ENCODE peak calls at places on chromosomes 4 and X, in ten cellular contexts. F is dermis microvascular lymphatic vessel endothelial cell; J is smooth muscle cell of the brain vasculature; W is KBM-7; D is T-helper 1 cell; P is HCT116; O is stimulated activated CD4-positive, alpha-beta T cell treated with anti-CD3 and anti-CD28 coated beads, Interleukin-2, amount 100 ng/mL, for 24 hours; X is fibroblast of the aortic adventitia; E is amniotic stem cell; G is brain microvascular endothelial cell. L is an unnamed sample.

GRCh38 chr4:123892368-123892961 is 495.9 kb downstream of the SPRY1 start:
- DNase-seq in F (no peak), J (no peak), W (no peak), D (no peak), P (no peak), O (no peak), X (no peak), E (no peak), G (no peak), L (no peak)

GRCh38 chr4:3268395-3269104 is 19.6 kb downstream of the MSANTD1 start:
- DNase-seq in F (no peak), J (no peak), W (no peak), D (no peak), P (no peak), O (no peak), X (no peak), E (no peak), G (no peak), L (no peak)

GRCh38 chr4:146643812-146644401 is 5.2 kb downstream of the POU4F2 start:
- DNase-seq in F (peak), J (no peak), W (peak), D (no peak), P (no peak), O (no peak), X (peak), E (no peak), G (no peak), L (no peak)

GRCh38 chr4:165384608-165385007 is 5.8 kb downstream of the CPE start:
- DNase-seq in F (no peak), J (peak), W (peak), D (no peak), P (no peak), O (no peak), X (peak), E (no peak), G (no peak), L (peak)

GRCh38 chrX:37958493-37959211 is 47.7 kb upstream of the SYTL5 start:
- DNase-seq in F (no peak), J (peak), W (no peak), D (no peak), P (no peak), O (no peak), X (peak), E (peak), G (peak), L (peak)

GRCh38 chr4:146916479-146917076 is 29.1 kb downstream of the TTC29 start:
- DNase-seq in F (peak), J (peak), W (peak), D (no peak), P (peak), O (no peak), X (peak), E (peak), G (peak), L (peak)

GRCh38 chr4:141339966-141340365 is 119.3 kb downstream of the ZNF330 start:
- DNase-seq in F (no peak), J (no peak), W (no peak), D (no peak), P (no peak), O (no peak), X (peak), E (no peak), G (no peak), L (no peak)

GRCh38 chrX:96791559-96791958 is 92.1 kb upstream of the RPA4 start:
- DNase-seq in F (no peak), J (no peak), W (no peak), D (no peak), P (no peak), O (no peak), X (peak), E (no peak), G (peak), L (peak)

GRCh38 chr4:26175016-26175786 is 145.6 kb upstream of the RBPJ start:
- DNase-seq in F (no peak), J (no peak), W (no peak), D (no peak), P (no peak), O (peak), X (no peak), E (no peak), G (no peak), L (no peak)

GRCh38 chrX:19906293-19906692 is 18.9 kb upstream of the SH3KBP1 start:
- DNase-seq in F (no peak), J (no peak), W (peak), D (no peak), P (no peak), O (no peak), X (no peak), E (no peak), G (no peak), L (no peak)

GRCh38 chrX:8044861-8045434 is 117.7 kb upstream of the PNPLA4 start:
- DNase-seq in F (no peak), J (no peak), W (no peak), D (no peak), P (no peak), O (no peak), X (no peak), E (no peak), G (peak), L (no peak)

GRCh38 chr4:182537031-182537617 is 293.9 kb downstream of the TENM3 start:
- DNase-seq in F (no peak), J (no peak), W (no peak), D (no peak), P (no peak), O (no peak), X (no peak), E (no peak), G (no peak), L (no peak)

GRCh38 chrX:20252392-20253231 is 14.1 kb downstream of the RPS6KA3 start:
- DNase-seq in F (peak), J (no peak), W (peak), D (peak), P (peak), O (peak), X (peak), E (peak), G (peak), L (peak)

GRCh38 chr4:151238477-151238876 is 38.5 kb upstream of the PRSS48 start:
- DNase-seq in F (no peak), J (no peak), W (no peak), D (no peak), P (no peak), O (no peak), X (peak), E (no peak), G (no peak), L (peak)

GRCh38 chrX:133151320-133151719 is 54.4 kb upstream of the USP26 start:
- DNase-seq in F (no peak), J (no peak), W (no peak), D (no peak), P (no peak), O (no peak), X (no peak), E (no peak), G (no peak), L (peak)

GRCh38 chrX:130523460-130524394 is 121.9 kb downstream of the RBMX2 start:
- DNase-seq in F (no peak), J (no peak), W (no peak), D (no peak), P (no peak), O (no peak), X (no peak), E (no peak), G (no peak), L (no peak)

GRCh38 chr4:114474401-114474800 is 124.2 kb upstream of the UGT8 start:
- DNase-seq in F (no peak), J (peak), W (no peak), D (no peak), P (no peak), O (no peak), X (no peak), E (no peak), G (peak), L (no peak)

GRCh38 chr4:137664416-137664815 is 132.1 kb upstream of the PCDH18 start:
- DNase-seq in F (no peak), J (no peak), W (no peak), D (no peak), P (no peak), O (no peak), X (no peak), E (no peak), G (no peak), L (no peak)

GRCh38 chrX:118207831-118208453 is 91.3 kb upstream of the KLHL13 start:
- DNase-seq in F (no peak), J (no peak), W (no peak), D (no peak), P (no peak), O (no peak), X (no peak), E (no peak), G (no peak), L (no peak)

GRCh38 chrX:49977319-49978090 is 55.1 kb downstream of the CLCN5 start:
- DNase-seq in F (no peak), J (no peak), W (no peak), D (no peak), P (no peak), O (no peak), X (no peak), E (no peak), G (no peak), L (no peak)

GRCh38 chr4:27368781-27369180 is 508.1 kb downstream of the STIM2 start:
- DNase-seq in F (no peak), J (no peak), W (no peak), D (no peak), P (no peak), O (no peak), X (peak), E (no peak), G (no peak), L (no peak)

GRCh38 chr4:22287626-22288025 is 228.2 kb downstream of the ADGRA3 start:
- DNase-seq in F (no peak), J (no peak), W (no peak), D (no peak), P (no peak), O (no peak), X (no peak), E (no peak), G (no peak), L (no peak)

GRCh38 chr4:41142946-41143720 is 71.2 kb downstream of the APBB2 start:
- DNase-seq in F (peak), J (peak), W (no peak), D (no peak), P (no peak), O (no peak), X (peak), E (peak), G (peak), L (peak)

GRCh38 chr4:157128395-157128794 is 52.4 kb downstream of the GLRB start:
- DNase-seq in F (peak), J (peak), W (peak), D (no peak), P (peak), O (no peak), X (peak), E (peak), G (peak), L (peak)

GRCh38 chrX:17788439-17788838 is 51.1 kb downstream of the SCML1 start:
- DNase-seq in F (peak), J (peak), W (peak), D (no peak), P (peak), O (peak), X (peak), E (peak), G (peak), L (peak)

GRCh38 chr4:185708348-185708747 is 103.6 kb downstream of the SORBS2 start:
- DNase-seq in F (no peak), J (no peak), W (no peak), D (no peak), P (no peak), O (no peak), X (peak), E (peak), G (no peak), L (no peak)

GRCh38 chrX:542179-542578 is 88.4 kb upstream of the SHOX start:
- DNase-seq in F (no peak), J (no peak), W (no peak), D (no peak), P (no peak), O (no peak), X (no peak), E (no peak), G (no peak), L (no peak)

GRCh38 chrX:69236641-69237040 is 71.4 kb upstream of the PJA1 start:
- DNase-seq in F (no peak), J (no peak), W (no peak), D (no peak), P (no peak), O (no peak), X (no peak), E (no peak), G (no peak), L (no peak)

GRCh38 chr4:86977621-86978184 is 42.9 kb downstream of the AFF1 start:
- DNase-seq in F (peak), J (peak), W (no peak), D (no peak), P (peak), O (no peak), X (peak), E (no peak), G (peak), L (peak)

GRCh38 chrX:39479856-39480255 is 617.9 kb downstream of the BCOR start:
- DNase-seq in F (no peak), J (no peak), W (no peak), D (no peak), P (no peak), O (no peak), X (no peak), E (no peak), G (no peak), L (no peak)

GRCh38 chr4:91620952-91621351 is 682.8 kb upstream of the GRID2 start:
- DNase-seq in F (no peak), J (no peak), W (no peak), D (no peak), P (no peak), O (no peak), X (no peak), E (no peak), G (no peak), L (no peak)